ENCODE peak calls at places on chromosome 10, in five cellular contexts. One of them, this sample, is unnamed.

GRCh38 chr10:67841737-67842136 is 3.7 kb upstream of the DNAJC12 start:
- DNase-seq in choroid plexus epithelial cell: no peak
- DNase-seq in psoas muscle: no peak
- DNase-seq in endothelial cell: no peak
- DNase-seq in fibroblast of lung: no peak
- DNase-seq in this sample: no peak

GRCh38 chr10:87038786-87039185 is 18.7 kb downstream of the FAM25A start:
- DNase-seq in choroid plexus epithelial cell: peak
- DNase-seq in psoas muscle: no peak
- DNase-seq in endothelial cell: no peak
- DNase-seq in fibroblast of lung: no peak
- DNase-seq in this sample: no peak

GRCh38 chr10:64518456-64518855 is 997.3 kb downstream of the REEP3 start:
- DNase-seq in choroid plexus epithelial cell: no peak
- DNase-seq in psoas muscle: no peak
- DNase-seq in endothelial cell: no peak
- DNase-seq in fibroblast of lung: no peak
- DNase-seq in this sample: no peak

GRCh38 chr10:82252081-82252480 is 377.1 kb downstream of the NRG3 start:
- DNase-seq in choroid plexus epithelial cell: peak
- DNase-seq in psoas muscle: no peak
- DNase-seq in endothelial cell: no peak
- DNase-seq in fibroblast of lung: no peak
- DNase-seq in this sample: no peak

GRCh38 chr10:51654918-51655317 is 44.5 kb downstream of the CSTF2T start:
- DNase-seq in choroid plexus epithelial cell: no peak
- DNase-seq in psoas muscle: no peak
- DNase-seq in endothelial cell: no peak
- DNase-seq in fibroblast of lung: no peak
- DNase-seq in this sample: no peak

GRCh38 chr10:86681047-86681446 is 12.7 kb downstream of the LDB3 start:
- DNase-seq in choroid plexus epithelial cell: no peak
- DNase-seq in psoas muscle: peak
- DNase-seq in endothelial cell: no peak
- DNase-seq in fibroblast of lung: no peak
- DNase-seq in this sample: no peak

GRCh38 chr10:6843477-6843876 is 263.4 kb upstream of the PRKCQ start:
- DNase-seq in choroid plexus epithelial cell: no peak
- DNase-seq in psoas muscle: no peak
- DNase-seq in endothelial cell: no peak
- DNase-seq in fibroblast of lung: no peak
- DNase-seq in this sample: no peak

GRCh38 chr10:78687616-78688015 is 381.1 kb upstream of the ZMIZ1 start:
- DNase-seq in choroid plexus epithelial cell: no peak
- DNase-seq in psoas muscle: no peak
- DNase-seq in endothelial cell: no peak
- DNase-seq in fibroblast of lung: no peak
- DNase-seq in this sample: peak

GRCh38 chr10:94183666-94184264 is 179.0 kb downstream of the NOC3L start:
- DNase-seq in choroid plexus epithelial cell: peak
- DNase-seq in psoas muscle: no peak
- DNase-seq in endothelial cell: no peak
- DNase-seq in fibroblast of lung: peak
- DNase-seq in this sample: peak

GRCh38 chr10:79404231-79404609 is 41.2 kb downstream of the ZCCHC24 start:
- DNase-seq in choroid plexus epithelial cell: peak
- DNase-seq in psoas muscle: peak
- DNase-seq in endothelial cell: peak
- DNase-seq in fibroblast of lung: peak
- DNase-seq in this sample: peak

DNA sequence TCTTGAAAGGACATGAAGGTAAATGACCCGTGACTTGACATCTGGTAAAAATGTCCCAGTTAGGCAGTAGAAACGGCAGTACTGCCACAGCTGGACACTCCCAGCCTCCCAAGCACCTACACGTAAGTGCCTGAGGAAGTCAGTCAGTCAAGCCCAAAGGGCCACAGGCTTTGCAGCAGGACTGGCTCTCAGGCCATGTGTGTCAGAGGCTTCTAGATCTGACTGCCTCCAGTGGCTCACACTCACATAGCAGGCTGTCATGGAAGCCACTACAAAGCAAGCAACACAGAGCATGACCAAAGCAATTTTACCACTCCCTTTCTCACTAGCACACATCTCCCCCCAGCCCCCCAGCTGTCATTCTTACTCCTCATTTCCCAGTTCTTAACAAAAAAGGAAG is 17.8 kb upstream of the CCNJ start:
- DNase-seq in choroid plexus epithelial cell: peak
- DNase-seq in psoas muscle: no peak
- DNase-seq in endothelial cell: peak
- DNase-seq in fibroblast of lung: no peak
- DNase-seq in this sample: peak
- TF ChIP-seq CTCF in choroid plexus epithelial cell: peak
- TF ChIP-seq CTCF in psoas muscle: no peak
- TF ChIP-seq CTCF in endothelial cell: no peak
- TF ChIP-seq CTCF in fibroblast of lung: peak
- TF ChIP-seq CTCF in this sample: peak

GRCh38 chr10:44965651-44966097 is 6.1 kb downstream of the RASSF4 start:
- DNase-seq in choroid plexus epithelial cell: no peak
- DNase-seq in psoas muscle: peak
- DNase-seq in endothelial cell: no peak
- DNase-seq in fibroblast of lung: no peak
- DNase-seq in this sample: no peak
- TF ChIP-seq CTCF in choroid plexus epithelial cell: no peak
- TF ChIP-seq CTCF in psoas muscle: peak
- TF ChIP-seq CTCF in endothelial cell: no peak
- TF ChIP-seq CTCF in fibroblast of lung: no peak
- TF ChIP-seq CTCF in this sample: no peak

GRCh38 chr10:119210633-119211032 is 3.3 kb downstream of the GRK5 start:
- DNase-seq in choroid plexus epithelial cell: no peak
- DNase-seq in psoas muscle: no peak
- DNase-seq in endothelial cell: no peak
- DNase-seq in fibroblast of lung: no peak
- DNase-seq in this sample: no peak

GRCh38 chr10:119211176-119211575 is 3.8 kb downstream of the GRK5 start:
- DNase-seq in choroid plexus epithelial cell: peak
- DNase-seq in psoas muscle: no peak
- DNase-seq in endothelial cell: no peak
- DNase-seq in fibroblast of lung: peak
- DNase-seq in this sample: peak

GRCh38 chr10:119208553-119208940 is 1.2 kb downstream of the GRK5 start:
- DNase-seq in choroid plexus epithelial cell: peak
- DNase-seq in psoas muscle: no peak
- DNase-seq in endothelial cell: no peak
- DNase-seq in fibroblast of lung: peak
- DNase-seq in this sample: no peak

GRCh38 chr10:119209050-119209735 is 1.8 kb downstream of the GRK5 start:
- DNase-seq in choroid plexus epithelial cell: peak
- DNase-seq in psoas muscle: peak
- DNase-seq in endothelial cell: peak
- DNase-seq in fibroblast of lung: peak
- DNase-seq in this sample: peak

DNA sequence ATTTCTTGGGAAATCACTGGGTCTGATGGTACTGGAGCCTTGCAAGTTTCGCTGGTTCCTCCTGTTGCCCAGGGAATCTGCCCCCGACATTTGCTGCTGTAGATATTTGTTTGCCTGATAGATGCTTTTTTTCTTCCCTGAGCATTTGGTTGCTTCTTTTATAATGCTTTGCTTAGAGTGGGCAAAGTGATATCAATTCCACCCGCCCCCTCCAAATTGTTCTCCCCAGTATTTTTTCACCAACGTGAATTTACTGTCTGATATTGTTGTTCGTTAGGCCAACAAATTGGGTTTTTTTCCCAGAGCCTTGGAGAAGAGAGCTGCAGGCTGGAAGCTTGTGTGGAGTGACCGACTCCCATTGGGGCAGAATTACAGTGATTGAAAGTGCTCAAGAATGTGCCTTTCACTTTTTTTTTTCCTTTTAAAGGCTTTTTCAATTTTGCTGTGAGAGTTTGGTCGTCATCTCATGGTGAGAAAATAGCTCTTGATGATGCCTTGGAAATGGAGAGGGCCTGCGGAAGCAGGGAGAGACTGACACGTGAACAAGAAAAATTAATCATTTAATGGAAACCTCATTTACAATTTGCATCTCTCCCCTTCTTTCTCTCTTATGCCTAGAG is 2.5 kb downstream of the GRK5 start:
- DNase-seq in choroid plexus epithelial cell: peak
- DNase-seq in psoas muscle: no peak
- DNase-seq in endothelial cell: no peak
- DNase-seq in fibroblast of lung: peak
- DNase-seq in this sample: no peak
- TF ChIP-seq CTCF in choroid plexus epithelial cell: no peak
- TF ChIP-seq CTCF in psoas muscle: no peak
- TF ChIP-seq CTCF in endothelial cell: peak
- TF ChIP-seq CTCF in fibroblast of lung: no peak
- TF ChIP-seq CTCF in this sample: no peak

GRCh38 chr10:43380610-43381222 is 9.3 kb downstream of the FXYD4 start:
- DNase-seq in choroid plexus epithelial cell: peak
- DNase-seq in psoas muscle: no peak
- DNase-seq in endothelial cell: no peak
- DNase-seq in fibroblast of lung: no peak
- DNase-seq in this sample: no peak
- TF ChIP-seq CTCF in choroid plexus epithelial cell: no peak
- TF ChIP-seq CTCF in psoas muscle: no peak
- TF ChIP-seq CTCF in endothelial cell: no peak
- TF ChIP-seq CTCF in fibroblast of lung: peak
- TF ChIP-seq CTCF in this sample: peak

GRCh38 chr10:93072713-93073538 is 767 bp upstream of the CYP26A1 start:
- DNase-seq in choroid plexus epithelial cell: no peak
- DNase-seq in psoas muscle: no peak
- DNase-seq in endothelial cell: no peak
- DNase-seq in fibroblast of lung: no peak
- DNase-seq in this sample: peak

GRCh38 chr10:93073539-93074136 is at the start of gene CYP26A1:
- DNase-seq in choroid plexus epithelial cell: no peak
- DNase-seq in psoas muscle: no peak
- DNase-seq in endothelial cell: no peak
- DNase-seq in fibroblast of lung: no peak
- DNase-seq in this sample: peak

GRCh38 chr10:93074597-93075368 is 1.1 kb downstream of the CYP26A1 start:
- DNase-seq in choroid plexus epithelial cell: no peak
- DNase-seq in psoas muscle: no peak
- DNase-seq in endothelial cell: no peak
- DNase-seq in fibroblast of lung: no peak
- DNase-seq in this sample: peak

GRCh38 chr10:93075369-93076221 is 1.9 kb downstream of the CYP26A1 start:
- DNase-seq in choroid plexus epithelial cell: no peak
- DNase-seq in psoas muscle: no peak
- DNase-seq in endothelial cell: no peak
- DNase-seq in fibroblast of lung: no peak
- DNase-seq in this sample: no peak

DNA sequence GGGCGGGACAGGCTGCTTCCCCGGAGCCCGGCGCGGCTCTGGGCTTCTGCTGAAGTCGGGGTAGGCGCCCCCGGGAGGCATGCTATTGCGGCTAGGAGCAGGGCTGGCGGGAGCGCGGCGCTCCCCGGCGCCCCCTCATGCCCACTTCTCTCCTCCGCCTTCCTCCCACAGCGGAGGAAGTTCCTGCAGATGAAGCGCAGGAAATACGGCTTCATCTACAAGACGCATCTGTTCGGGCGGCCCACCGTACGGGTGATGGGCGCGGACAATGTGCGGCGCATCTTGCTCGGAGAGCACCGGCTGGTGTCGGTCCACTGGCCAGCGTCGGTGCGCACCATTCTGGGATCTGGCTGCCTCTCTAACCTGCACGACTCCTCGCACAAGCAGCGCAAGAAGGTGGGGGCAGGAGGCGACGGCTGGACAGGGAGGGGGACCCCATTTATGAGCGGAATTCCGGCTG is 474 bp downstream of the CYP26A1 start:
- DNase-seq in choroid plexus epithelial cell: no peak
- DNase-seq in psoas muscle: no peak
- DNase-seq in endothelial cell: peak
- DNase-seq in fibroblast of lung: no peak
- DNase-seq in this sample: peak
- TF ChIP-seq CTCF in choroid plexus epithelial cell: peak
- TF ChIP-seq CTCF in psoas muscle: no peak
- TF ChIP-seq CTCF in endothelial cell: no peak
- TF ChIP-seq CTCF in fibroblast of lung: no peak
- TF ChIP-seq CTCF in this sample: no peak

GRCh38 chr10:2049560-2049959 is 312.2 kb upstream of the ADARB2 start:
- DNase-seq in choroid plexus epithelial cell: no peak
- DNase-seq in psoas muscle: no peak
- DNase-seq in endothelial cell: no peak
- DNase-seq in fibroblast of lung: no peak
- DNase-seq in this sample: no peak
- TF ChIP-seq CTCF in choroid plexus epithelial cell: no peak
- TF ChIP-seq CTCF in psoas muscle: no peak
- TF ChIP-seq CTCF in endothelial cell: no peak
- TF ChIP-seq CTCF in fibroblast of lung: no peak
- TF ChIP-seq CTCF in this sample: no peak

DNA sequence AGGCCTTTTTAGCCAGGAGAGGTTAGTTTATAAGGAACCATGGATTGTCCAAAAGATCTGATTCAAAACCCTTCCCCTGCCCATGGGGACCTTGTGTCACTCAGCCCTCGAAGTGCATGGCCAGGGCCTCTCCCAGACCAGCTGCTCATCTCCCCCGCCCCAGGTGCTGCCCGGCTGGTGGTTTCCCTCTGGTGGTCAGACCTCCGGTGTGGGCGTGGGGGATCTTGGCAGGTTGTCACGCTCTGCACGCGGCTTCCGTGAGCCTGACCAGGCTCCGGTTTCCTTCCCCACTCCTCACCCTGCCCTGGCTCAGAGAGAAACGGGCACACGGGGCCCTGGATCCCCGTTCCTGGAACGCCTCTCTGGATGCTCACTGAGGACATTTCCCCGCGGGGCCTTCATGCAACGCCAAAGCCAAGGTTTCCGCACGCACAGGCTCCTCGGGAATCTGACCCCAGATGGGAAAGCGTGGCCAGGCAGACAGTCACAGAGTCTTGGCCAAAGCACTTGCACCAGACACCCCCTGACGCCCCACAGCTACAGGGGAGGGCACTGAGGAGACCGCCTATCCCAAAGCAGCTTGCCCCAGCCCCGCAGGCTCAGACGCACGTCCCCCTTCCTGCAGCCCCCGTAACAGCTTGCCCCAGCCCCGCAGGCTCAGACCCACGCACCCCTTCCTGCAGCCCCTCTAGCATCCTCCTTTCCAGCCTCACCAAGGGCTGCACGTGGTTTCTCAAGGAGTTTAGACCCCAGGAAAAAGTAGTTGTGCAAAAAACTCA is 7.8 kb upstream of the DIP2C start:
- DNase-seq in choroid plexus epithelial cell: no peak
- DNase-seq in psoas muscle: no peak
- DNase-seq in endothelial cell: no peak
- DNase-seq in fibroblast of lung: no peak
- DNase-seq in this sample: no peak
- TF ChIP-seq CTCF in choroid plexus epithelial cell: no peak
- TF ChIP-seq CTCF in psoas muscle: no peak
- TF ChIP-seq CTCF in endothelial cell: no peak
- TF ChIP-seq CTCF in fibroblast of lung: no peak
- TF ChIP-seq CTCF in this sample: no peak

GRCh38 chr10:48444861-48445841 is 138.7 kb downstream of the MAPK8 start:
- DNase-seq in choroid plexus epithelial cell: no peak
- DNase-seq in psoas muscle: no peak
- DNase-seq in endothelial cell: no peak
- DNase-seq in fibroblast of lung: no peak
- DNase-seq in this sample: no peak
- TF ChIP-seq CTCF in choroid plexus epithelial cell: peak
- TF ChIP-seq CTCF in psoas muscle: no peak
- TF ChIP-seq CTCF in endothelial cell: no peak
- TF ChIP-seq CTCF in fibroblast of lung: no peak
- TF ChIP-seq CTCF in this sample: no peak

This sample was measured in foreskin fibroblast.